ENCODE peak calls at places on chromosome X, in seven cellular contexts. One of them, this sample, is unnamed.

GRCh38 chrX:29269390-29269789 is 682.1 kb downstream of the IL1RAPL1 start:
- DNase-seq in transverse colon: no peak
- DNase-seq in body of pancreas: no peak
- DNase-seq in breast epithelium: no peak
- DNase-seq in right lobe of liver: no peak
- DNase-seq in sigmoid colon: no peak
- DNase-seq in ovary: no peak
- DNase-seq in this sample: no peak

GRCh38 chrX:40468033-40468979 is 112.5 kb upstream of the ATP6AP2 start:
- DNase-seq in transverse colon: peak; percentile 59
- DNase-seq in body of pancreas: peak; percentile 80
- DNase-seq in breast epithelium: no peak
- DNase-seq in right lobe of liver: peak; percentile 42
- DNase-seq in sigmoid colon: peak; percentile 75
- DNase-seq in ovary: peak; percentile 27
- DNase-seq in this sample: peak; percentile 21

GRCh38 chrX:130418066-130418465 is 16.3 kb downstream of the RBMX2 start:
- DNase-seq in transverse colon: no peak
- DNase-seq in body of pancreas: no peak
- DNase-seq in breast epithelium: no peak
- DNase-seq in right lobe of liver: no peak
- DNase-seq in sigmoid colon: no peak
- DNase-seq in ovary: no peak
- DNase-seq in this sample: no peak

GRCh38 chrX:97006167-97006566 is 122.5 kb downstream of the RPA4 start:
- DNase-seq in transverse colon: no peak
- DNase-seq in body of pancreas: no peak
- DNase-seq in breast epithelium: no peak
- DNase-seq in right lobe of liver: no peak
- DNase-seq in sigmoid colon: no peak
- DNase-seq in ovary: no peak
- DNase-seq in this sample: no peak

GRCh38 chrX:437636-438390 is 51.1 kb upstream of the PPP2R3B start:
- DNase-seq in transverse colon: no peak
- DNase-seq in body of pancreas: no peak
- DNase-seq in breast epithelium: peak; percentile 24
- DNase-seq in right lobe of liver: no peak
- DNase-seq in sigmoid colon: peak; percentile 15
- DNase-seq in ovary: no peak
- DNase-seq in this sample: no peak

GRCh38 chrX:86121916-86122315 is 26.3 kb upstream of the DACH2 start:
- DNase-seq in transverse colon: no peak
- DNase-seq in body of pancreas: no peak
- DNase-seq in breast epithelium: no peak
- DNase-seq in right lobe of liver: no peak
- DNase-seq in sigmoid colon: no peak
- DNase-seq in ovary: no peak
- DNase-seq in this sample: no peak

GRCh38 chrX:151982217-151982616 is 7.7 kb upstream of the GABRE start:
- DNase-seq in transverse colon: no peak
- DNase-seq in body of pancreas: peak; percentile 8
- DNase-seq in breast epithelium: no peak
- DNase-seq in right lobe of liver: no peak
- DNase-seq in sigmoid colon: no peak
- DNase-seq in ovary: no peak
- DNase-seq in this sample: no peak

GRCh38 chrX:140723251-140723650 is 13.7 kb downstream of the LINC00632 start:
- DNase-seq in transverse colon: no peak
- DNase-seq in body of pancreas: no peak
- DNase-seq in breast epithelium: no peak
- DNase-seq in right lobe of liver: no peak
- DNase-seq in sigmoid colon: no peak
- DNase-seq in ovary: no peak
- DNase-seq in this sample: no peak

GRCh38 chrX:121570072-121570841 is 522.8 kb downstream of the GLUD2 start:
- DNase-seq in transverse colon: no peak
- DNase-seq in body of pancreas: peak; percentile 63
- DNase-seq in breast epithelium: no peak
- DNase-seq in right lobe of liver: no peak
- DNase-seq in sigmoid colon: no peak
- DNase-seq in ovary: no peak
- DNase-seq in this sample: no peak

GRCh38 chrX:16312761-16313623 is 145.7 kb downstream of the MAGEB17 start:
- DNase-seq in transverse colon: no peak
- DNase-seq in body of pancreas: no peak
- DNase-seq in breast epithelium: no peak
- DNase-seq in right lobe of liver: no peak
- DNase-seq in sigmoid colon: no peak
- DNase-seq in ovary: no peak
- DNase-seq in this sample: no peak

GRCh38 chrX:20530319-20530979 is 263.7 kb upstream of the RPS6KA3 start:
- DNase-seq in transverse colon: peak; percentile 57
- DNase-seq in body of pancreas: peak; percentile 54
- DNase-seq in breast epithelium: peak; percentile 51
- DNase-seq in right lobe of liver: peak; percentile 49
- DNase-seq in sigmoid colon: peak; percentile 74
- DNase-seq in ovary: peak; percentile 38
- DNase-seq in this sample: peak; percentile 88

GRCh38 chrX:35016051-35016450 is 73.5 kb downstream of the FAM47B start:
- DNase-seq in transverse colon: no peak
- DNase-seq in body of pancreas: no peak
- DNase-seq in breast epithelium: no peak
- DNase-seq in right lobe of liver: no peak
- DNase-seq in sigmoid colon: no peak
- DNase-seq in ovary: no peak
- DNase-seq in this sample: no peak

GRCh38 chrX:112851806-112852205 is 11.2 kb upstream of the AMOT start:
- DNase-seq in transverse colon: no peak
- DNase-seq in body of pancreas: peak; percentile 4
- DNase-seq in breast epithelium: no peak
- DNase-seq in right lobe of liver: no peak
- DNase-seq in sigmoid colon: no peak
- DNase-seq in ovary: peak; percentile 52
- DNase-seq in this sample: no peak

GRCh38 chrX:23784487-23785301 is 1.7 kb downstream of the SAT1 start:
- DNase-seq in transverse colon: no peak
- DNase-seq in body of pancreas: no peak
- DNase-seq in breast epithelium: no peak
- DNase-seq in right lobe of liver: no peak
- DNase-seq in sigmoid colon: no peak
- DNase-seq in ovary: no peak
- DNase-seq in this sample: no peak

GRCh38 chrX:133403984-133404383 is 11.3 kb downstream of the GPC4 start:
- DNase-seq in transverse colon: no peak
- DNase-seq in body of pancreas: no peak
- DNase-seq in breast epithelium: no peak
- DNase-seq in right lobe of liver: no peak
- DNase-seq in sigmoid colon: no peak
- DNase-seq in ovary: no peak
- DNase-seq in this sample: no peak

GRCh38 chrX:104482757-104483156 is 83.2 kb upstream of the IL1RAPL2 start:
- DNase-seq in transverse colon: no peak
- DNase-seq in body of pancreas: no peak
- DNase-seq in breast epithelium: no peak
- DNase-seq in right lobe of liver: no peak
- DNase-seq in sigmoid colon: no peak
- DNase-seq in ovary: no peak
- DNase-seq in this sample: no peak
- TF ChIP-seq CTCF in transverse colon: no peak
- TF ChIP-seq CTCF in body of pancreas: no peak
- TF ChIP-seq CTCF in breast epithelium: no peak
- TF ChIP-seq CTCF in right lobe of liver: peak; percentile 43
- TF ChIP-seq CTCF in sigmoid colon: no peak
- TF ChIP-seq CTCF in ovary: no peak
- TF ChIP-seq CTCF in this sample: no peak

GRCh38 chrX:119402588-119402987 is 3.5 kb downstream of the SLC25A43 start:
- DNase-seq in transverse colon: no peak
- DNase-seq in body of pancreas: no peak
- DNase-seq in breast epithelium: no peak
- DNase-seq in right lobe of liver: no peak
- DNase-seq in sigmoid colon: no peak
- DNase-seq in ovary: no peak
- DNase-seq in this sample: no peak

GRCh38 chrX:119398587-119398973 is 556 bp upstream of the SLC25A43 start:
- DNase-seq in transverse colon: peak; percentile 38
- DNase-seq in body of pancreas: peak; percentile 18
- DNase-seq in breast epithelium: no peak
- DNase-seq in right lobe of liver: no peak
- DNase-seq in sigmoid colon: no peak
- DNase-seq in ovary: no peak
- DNase-seq in this sample: no peak

GRCh38 chrX:119401569-119401968 is 2.4 kb downstream of the SLC25A43 start:
- DNase-seq in transverse colon: no peak
- DNase-seq in body of pancreas: no peak
- DNase-seq in breast epithelium: no peak
- DNase-seq in right lobe of liver: no peak
- DNase-seq in sigmoid colon: no peak
- DNase-seq in ovary: no peak
- DNase-seq in this sample: no peak

GRCh38 chrX:119399772-119400101 is 601 bp downstream of the SLC25A43 start:
- DNase-seq in transverse colon: no peak
- DNase-seq in body of pancreas: no peak
- DNase-seq in breast epithelium: no peak
- DNase-seq in right lobe of liver: no peak
- DNase-seq in sigmoid colon: no peak
- DNase-seq in ovary: no peak
- DNase-seq in this sample: no peak

DNA sequence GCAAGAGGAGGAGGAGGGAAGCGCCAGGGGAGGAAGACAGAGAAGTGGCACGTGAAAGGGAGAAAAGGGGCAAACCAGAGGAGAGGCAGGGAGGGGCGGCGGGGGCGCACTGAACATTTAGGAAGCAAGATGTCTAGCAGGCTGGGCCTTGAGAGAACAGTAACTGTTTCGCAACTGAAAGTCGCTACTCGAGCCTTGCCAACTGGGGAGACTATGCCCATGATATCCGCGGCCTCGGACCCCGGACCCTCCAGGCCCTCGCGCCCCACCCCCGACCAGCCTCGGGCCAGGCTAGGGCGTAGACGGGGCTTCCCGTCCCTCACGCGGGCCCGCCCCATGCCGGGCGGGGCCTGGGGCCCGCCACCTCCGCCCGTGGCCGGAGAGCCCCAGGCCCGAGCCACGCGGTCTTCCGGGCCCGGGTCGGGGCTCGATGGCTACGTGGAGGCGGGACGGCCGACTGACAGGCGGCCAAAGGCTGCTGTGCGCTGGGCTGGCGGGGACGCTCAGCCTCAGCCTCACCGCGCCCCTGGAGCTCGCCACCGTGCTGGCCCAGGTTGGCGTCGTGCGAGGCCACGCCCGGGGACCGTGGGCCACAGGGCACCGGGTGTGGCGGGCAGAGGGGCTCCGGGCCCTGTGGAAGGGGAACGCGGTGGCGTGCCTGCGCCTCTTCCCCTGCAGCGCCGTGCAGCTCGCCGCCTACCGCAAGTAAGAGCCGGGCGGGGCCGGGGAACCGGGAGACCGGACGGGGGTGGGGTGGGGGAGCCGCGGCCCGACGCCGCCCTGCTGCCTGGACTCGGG is at the start of gene SLC25A43:
- DNase-seq in transverse colon: peak; percentile 57
- DNase-seq in body of pancreas: peak; percentile 12
- DNase-seq in breast epithelium: no peak
- DNase-seq in right lobe of liver: peak; percentile 59
- DNase-seq in sigmoid colon: peak; percentile 76
- DNase-seq in ovary: peak; percentile 52
- DNase-seq in this sample: peak; percentile 88
- TF ChIP-seq POLR2A in transverse colon: peak; percentile 42
- TF ChIP-seq POLR2A in body of pancreas: peak; percentile 29
- TF ChIP-seq POLR2A in breast epithelium: no peak
- TF ChIP-seq POLR2A in right lobe of liver: peak; percentile 61
- TF ChIP-seq POLR2A in sigmoid colon: no peak
- TF ChIP-seq POLR2A in ovary: no peak
- TF ChIP-seq POLR2A in this sample: no peak

DNA sequence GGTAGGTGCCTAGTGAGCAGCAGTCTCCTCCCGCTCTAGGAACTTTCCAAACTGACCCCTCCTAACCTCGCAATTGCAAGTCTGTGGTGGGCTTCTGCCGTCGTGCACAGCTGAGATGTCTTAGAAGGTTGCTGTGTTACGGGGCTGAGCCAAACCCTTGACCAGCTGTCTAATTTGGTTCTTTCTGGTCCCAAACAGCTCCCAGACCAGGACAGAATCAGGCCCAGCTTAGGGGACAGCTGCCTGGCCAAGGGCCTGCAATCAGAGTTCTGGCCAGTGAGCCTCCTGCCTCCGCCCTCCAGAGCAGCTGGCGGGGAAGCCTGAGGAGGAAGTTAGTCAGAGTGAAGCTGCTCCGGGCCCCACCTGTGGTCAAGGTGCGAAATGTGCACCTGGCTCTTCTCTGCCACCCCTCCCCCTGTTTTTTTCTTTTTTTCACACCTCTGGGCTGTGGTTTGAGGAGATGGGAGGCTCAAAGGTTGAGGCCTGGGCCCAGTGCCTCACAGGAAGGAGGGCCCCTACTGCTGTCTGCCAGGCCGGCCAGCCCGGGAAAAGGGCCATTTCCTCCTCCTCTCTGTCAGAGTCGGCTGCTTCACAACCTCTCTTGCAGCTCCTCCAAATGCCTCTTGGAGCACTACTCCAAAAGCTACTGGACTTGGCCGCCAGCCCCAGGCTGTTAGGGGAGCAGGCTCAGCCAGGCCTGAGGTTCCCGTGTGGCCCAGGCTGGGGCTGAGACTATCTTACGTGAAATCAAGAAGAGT is 4.2 kb upstream of the CXCR3 start:
- DNase-seq in transverse colon: peak; percentile 87
- DNase-seq in body of pancreas: peak; percentile 76
- DNase-seq in breast epithelium: peak; percentile 58
- DNase-seq in right lobe of liver: peak; percentile 59
- DNase-seq in sigmoid colon: peak; percentile 93
- DNase-seq in ovary: peak; percentile 73
- DNase-seq in this sample: peak; percentile 90
- TF ChIP-seq CTCF in transverse colon: peak; percentile 29
- TF ChIP-seq CTCF in body of pancreas: peak; percentile 9
- TF ChIP-seq CTCF in breast epithelium: no peak
- TF ChIP-seq CTCF in right lobe of liver: peak; percentile 6
- TF ChIP-seq CTCF in sigmoid colon: no peak
- TF ChIP-seq CTCF in ovary: no peak
- TF ChIP-seq CTCF in this sample: no peak

GRCh38 chrX:48470110-48470832 is at the start of gene SLC38A5:
- DNase-seq in transverse colon: peak; percentile 35
- DNase-seq in body of pancreas: no peak
- DNase-seq in breast epithelium: no peak
- DNase-seq in right lobe of liver: no peak
- DNase-seq in sigmoid colon: no peak
- DNase-seq in ovary: no peak
- DNase-seq in this sample: no peak

GRCh38 chrX:48467331-48467761 is 2.7 kb downstream of the SLC38A5 start:
- DNase-seq in transverse colon: no peak
- DNase-seq in body of pancreas: no peak
- DNase-seq in breast epithelium: no peak
- DNase-seq in right lobe of liver: no peak
- DNase-seq in sigmoid colon: no peak
- DNase-seq in ovary: peak; percentile 50
- DNase-seq in this sample: no peak

GRCh38 chrX:48466696-48467095 is 3.4 kb downstream of the SLC38A5 start:
- DNase-seq in transverse colon: no peak
- DNase-seq in body of pancreas: peak; percentile 55
- DNase-seq in breast epithelium: no peak
- DNase-seq in right lobe of liver: no peak
- DNase-seq in sigmoid colon: no peak
- DNase-seq in ovary: no peak
- DNase-seq in this sample: no peak

GRCh38 chrX:48468693-48469691 is 1.1 kb downstream of the SLC38A5 start:
- DNase-seq in transverse colon: peak; percentile 31
- DNase-seq in body of pancreas: no peak
- DNase-seq in breast epithelium: no peak
- DNase-seq in right lobe of liver: no peak
- DNase-seq in sigmoid colon: peak; percentile 52
- DNase-seq in ovary: no peak
- DNase-seq in this sample: no peak

GRCh38 chrX:48468247-48468671 is 1.8 kb downstream of the SLC38A5 start:
- DNase-seq in transverse colon: peak; percentile 62
- DNase-seq in body of pancreas: peak; percentile 69
- DNase-seq in breast epithelium: no peak
- DNase-seq in right lobe of liver: no peak
- DNase-seq in sigmoid colon: peak; percentile 66
- DNase-seq in ovary: no peak
- DNase-seq in this sample: no peak
- TF ChIP-seq POLR2A in transverse colon: no peak
- TF ChIP-seq POLR2A in body of pancreas: no peak
- TF ChIP-seq POLR2A in breast epithelium: no peak
- TF ChIP-seq POLR2A in right lobe of liver: no peak
- TF ChIP-seq POLR2A in sigmoid colon: no peak
- TF ChIP-seq POLR2A in ovary: no peak
- TF ChIP-seq POLR2A in this sample: no peak

This sample was measured in lower leg skin.